ENCODE peak calls at places on chromosome 1, in four cellular contexts. U, Y, A and I are unnamed samples.

GRCh38 chr1:167171286-167171929 is 49.3 kb upstream of the POU2F1 start:
- ATAC-seq in U (peak; percentile 57), Y (no peak), A (no peak), I (no peak)

GRCh38 chr1:40825430-40825778 is 36.8 kb downstream of the CITED4 start:
- ATAC-seq in U (peak; percentile 8), Y (peak; percentile 12), A (no peak), I (no peak)

GRCh38 chr1:247857986-247858356 is 984 bp downstream of the TRIM58 start:
- ATAC-seq in U (no peak), Y (no peak), A (no peak), I (no peak)

GRCh38 chr1:30484668-30485067 is 238.7 kb downstream of the MATN1 start:
- ATAC-seq in U (no peak), Y (no peak), A (no peak), I (no peak)

GRCh38 chr1:214404154-214404553 is 123.2 kb downstream of the SMYD2 start:
- ATAC-seq in U (no peak), Y (no peak), A (no peak), I (no peak)

GRCh38 chr1:91891486-91891885 is 5.5 kb upstream of the TGFBR3 start:
- ATAC-seq in U (peak; percentile 39), Y (no peak), A (no peak), I (peak; percentile 72)

GRCh38 chr1:235971020-235971419 is 93.9 kb downstream of the NID1 start:
- ATAC-seq in U (no peak), Y (no peak), A (no peak), I (no peak)

GRCh38 chr1:58476179-58476578 is 70.3 kb downstream of the OMA1 start:
- ATAC-seq in U (no peak), Y (no peak), A (no peak), I (no peak)

GRCh38 chr1:6447016-6447817 is 18.8 kb downstream of the TNFRSF25 start:
- ATAC-seq in U (no peak), Y (no peak), A (no peak), I (no peak)

GRCh38 chr1:248853023-248853422 is 5.9 kb downstream of the ZNF692 start:
- ATAC-seq in U (peak; percentile 43), Y (no peak), A (no peak), I (peak; percentile 34)

GRCh38 chr1:159755608-159756007 is 25.2 kb upstream of the DUSP23 start:
- ATAC-seq in U (no peak), Y (no peak), A (no peak), I (no peak)

GRCh38 chr1:224329484-224329841 is 509 bp downstream of the NVL start:
- ATAC-seq in U (no peak), Y (no peak), A (no peak), I (no peak)